ENCODE peak calls at places on chromosomes 4 and X, in five cellular contexts. A is activated CD8-positive, alpha-beta memory T cell treated with anti-CD3 and anti-CD28 coated beads for 48 hours; G is stimulated activated CD4-positive, alpha-beta T cell treated with anti-CD3 and anti-CD28 coated beads, Interleukin-2, amount 100 ng/mL, for 48 hours; H is CD8-positive, alpha-beta memory T cell; C is HS-5. S is an unnamed sample.

GRCh38 chr4:8612646-8613045 is 20.1 kb downstream of the CPZ start:
- DNase-seq in A (no peak), G (no peak), H (no peak), C (no peak), S (no peak)

GRCh38 chr4:78056265-78057129 is 626 bp upstream of the FRAS1 start:
- DNase-seq in A (no peak), G (no peak), H (peak; percentile 22), C (peak; percentile 46), S (peak; percentile 81)

GRCh38 chr4:102390438-102390837 is 45.2 kb upstream of the SLC39A8 start:
- DNase-seq in A (no peak), G (no peak), H (no peak), C (peak; percentile 24), S (no peak)

GRCh38 chr4:6855692-6856297 is 53.8 kb upstream of the TBC1D14 start:
- DNase-seq in A (no peak), G (no peak), H (no peak), C (no peak), S (no peak)

GRCh38 chrX:122203399-122203798 is 980.7 kb upstream of the GRIA3 start:
- DNase-seq in A (no peak), G (no peak), H (no peak), C (no peak), S (no peak)

GRCh38 chr4:99395595-99396364 is 39.4 kb downstream of the ADH7 start:
- DNase-seq in A (no peak), G (no peak), H (no peak), C (no peak), S (no peak)

GRCh38 chr4:56048621-56049427 is 100.1 kb downstream of the CEP135 start:
- DNase-seq in A (peak; percentile 19), G (peak; percentile 49), H (no peak), C (no peak), S (no peak)

GRCh38 chrX:124274438-124275166 is 57.9 kb upstream of the TEX13D start:
- DNase-seq in A (no peak), G (no peak), H (no peak), C (no peak), S (no peak)

GRCh38 chrX:1587161-1587560 is 4.2 kb upstream of the AKAP17A start:
- DNase-seq in A (no peak), G (no peak), H (no peak), C (no peak), S (peak; percentile 3)

GRCh38 chrX:150513564-150513963 is 54.9 kb upstream of the MTM1 start:
- DNase-seq in A (no peak), G (no peak), H (no peak), C (no peak), S (no peak)

GRCh38 chr4:104815593-104816156 is 321.0 kb upstream of the CXXC4 start:
- DNase-seq in A (no peak), G (no peak), H (no peak), C (no peak), S (no peak)

S was measured in lung.